ENCODE peak calls at places on chromosomes 3 and 15, in nine cellular contexts. Y is cardiac muscle cell; D is CD8-positive, alpha-beta T cell; L is mammary epithelial cell; K is kidney; G is hepatocyte; N is upper lobe of right lung; H is Peyer's patch; O is vagina. C is an unnamed sample. For H3K4me1, the result is how much of the 10 kb centered on the place peaks cover.

GRCh38 chr15:70517194-70517590 is 246.2 kb downstream of the UACA start:
- DNase-seq in K (no peak), N (no peak), G (no peak), L (no peak), D (no peak), Y (no peak), O (no peak), H (no peak), C (no peak)

GRCh38 chr3:125128861-125129501 is 73.2 kb upstream of the HEG1 start:
- DNase-seq in N (peak), Y (peak), O (no peak), K (no peak), D (no peak), L (peak), H (no peak), G (peak), C (no peak)

GRCh38 chr15:89139613-89140499 is 51.6 kb downstream of the ABHD2 start:
- DNase-seq in Y (peak), O (no peak), H (no peak), D (no peak), G (peak), L (no peak), N (no peak), K (no peak), C (no peak)

GRCh38 chr15:88690331-88690730 is 51.5 kb downstream of the ISG20 start:
- DNase-seq in O (peak), D (no peak), L (peak), N (no peak), G (no peak), H (no peak), K (no peak), Y (no peak), C (no peak)

GRCh38 chr3:101279765-101280385 is 40.5 kb downstream of the IMPG2 start:
- DNase-seq in K (no peak), G (no peak), N (no peak), H (no peak), O (no peak), Y (no peak), D (no peak), L (peak), C (no peak)

GRCh38 chr15:85691350-85692240 is 103.1 kb downstream of the KLHL25 start:
- DNase-seq in K (no peak), O (no peak), L (no peak), N (no peak), Y (no peak), G (no peak), H (no peak), D (no peak), C (peak)

GRCh38 chr3:130789678-130790340 is 43.2 kb upstream of the PIK3R4 start:
- DNase-seq in H (peak), N (no peak), Y (no peak), O (no peak), L (no peak), D (no peak), G (peak), K (no peak), C (no peak)

GRCh38 chr3:159634414-159634813 is 354.2 kb upstream of the IL12A start:
- DNase-seq in L (no peak), Y (no peak), O (no peak), N (no peak), G (no peak), H (no peak), D (no peak), K (no peak), C (no peak)

GRCh38 chr3:67033091-67033490 is 35.0 kb downstream of the KBTBD8 start:
- DNase-seq in Y (no peak), H (no peak), D (no peak), G (no peak), K (no peak), L (no peak), O (no peak), N (no peak), C (no peak)
- H3K4me3 ChIP-seq in Y (no peak), H (no peak), D (no peak), G (no peak), K (no peak), L (no peak), O (no peak), N (no peak), C (no peak)

DNA sequence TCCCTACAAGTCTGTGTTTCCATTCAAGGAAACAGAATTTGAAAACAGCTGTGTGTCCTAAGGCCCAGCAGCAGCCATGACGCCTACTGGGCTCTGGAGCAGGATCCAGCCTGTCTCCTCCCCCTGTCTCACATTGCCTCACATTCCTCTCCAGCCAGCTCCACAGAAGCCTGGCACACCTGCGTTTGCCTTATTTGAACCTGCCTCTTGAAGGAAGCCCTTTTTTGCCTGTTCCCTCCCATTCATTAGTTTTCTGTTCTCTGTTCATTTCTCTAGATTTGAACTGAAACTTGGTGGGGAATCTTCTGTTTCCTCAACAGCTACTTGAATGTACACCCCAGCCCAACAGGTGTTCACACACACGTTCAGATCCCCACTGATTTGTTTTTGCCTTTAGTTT is 890.5 kb downstream of the TUSC7 start:
- DNase-seq in K (no peak), D (no peak), L (no peak), G (no peak), N (peak), H (no peak), Y (no peak), O (no peak), C (peak)
- H3K4me1 ChIP-seq in K (under half), D (under half), L (under half), G (under half), N (under half), H (under half), Y (under half), O (under half), C (half or more)

GRCh38 chr3:190121061-190121765 is 516 bp upstream of the P3H2 start:
- DNase-seq in H (no peak), K (no peak), O (no peak), N (no peak), D (no peak), L (no peak), G (no peak), Y (no peak), C (no peak)
- H3K4me3 ChIP-seq in H (peak), K (peak), O (peak), N (peak), D (no peak), L (peak), G (no peak), Y (peak), C (peak)

DNA sequence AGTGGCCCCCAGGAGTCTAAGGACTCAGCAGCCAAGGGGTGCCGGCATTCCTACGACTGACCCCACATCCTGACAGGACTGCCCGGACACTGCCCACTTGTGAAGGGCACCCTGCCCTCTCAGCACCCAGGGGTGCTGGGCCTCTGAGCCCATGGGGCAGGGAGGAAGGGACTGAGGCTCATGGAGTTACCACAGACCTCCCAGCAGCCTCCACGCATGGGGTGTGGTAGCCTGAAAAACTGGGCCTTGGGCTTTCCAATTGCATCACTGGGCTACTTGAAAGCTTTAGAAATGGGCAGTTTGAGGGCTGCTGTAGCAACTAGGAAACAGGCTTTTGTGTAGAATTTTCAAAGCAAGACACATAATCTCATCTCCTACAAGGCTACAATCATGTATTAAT is 13.2 kb downstream of the TKT start:
- DNase-seq in K (no peak), L (no peak), D (no peak), Y (no peak), G (no peak), N (peak), O (no peak), H (no peak), C (no peak)
- H3K4me1 ChIP-seq in K (under half), L (under half), D (under half), Y (under half), G (under half), N (half or more), O (under half), H (under half), C (under half)

DNA sequence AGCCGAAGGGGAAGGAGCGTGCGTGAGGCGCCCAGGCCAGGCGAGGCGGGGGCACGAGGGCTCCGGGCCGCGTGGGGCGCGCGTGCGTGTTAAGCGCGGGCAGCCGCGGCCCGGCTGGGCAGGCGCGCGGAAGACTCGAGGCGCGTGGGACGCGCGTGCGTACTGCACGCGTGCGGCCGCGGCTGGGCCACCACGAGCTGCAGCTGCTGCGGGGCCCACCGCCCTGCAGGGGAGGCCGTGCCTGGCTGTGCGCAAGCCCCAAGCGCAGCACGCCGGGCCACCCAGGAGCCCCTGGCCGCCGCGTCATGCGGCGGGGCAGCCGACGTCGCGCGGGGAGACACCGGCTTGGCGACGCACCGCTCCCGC is 619 bp upstream of the TRIM71 start:
- DNase-seq in D (no peak), G (peak), O (no peak), L (no peak), H (no peak), Y (no peak), N (peak), K (no peak), C (no peak)
- H3K4me3 ChIP-seq in D (peak), G (peak), O (peak), L (no peak), H (peak), Y (peak), N (peak), K (peak), C (no peak)

DNA sequence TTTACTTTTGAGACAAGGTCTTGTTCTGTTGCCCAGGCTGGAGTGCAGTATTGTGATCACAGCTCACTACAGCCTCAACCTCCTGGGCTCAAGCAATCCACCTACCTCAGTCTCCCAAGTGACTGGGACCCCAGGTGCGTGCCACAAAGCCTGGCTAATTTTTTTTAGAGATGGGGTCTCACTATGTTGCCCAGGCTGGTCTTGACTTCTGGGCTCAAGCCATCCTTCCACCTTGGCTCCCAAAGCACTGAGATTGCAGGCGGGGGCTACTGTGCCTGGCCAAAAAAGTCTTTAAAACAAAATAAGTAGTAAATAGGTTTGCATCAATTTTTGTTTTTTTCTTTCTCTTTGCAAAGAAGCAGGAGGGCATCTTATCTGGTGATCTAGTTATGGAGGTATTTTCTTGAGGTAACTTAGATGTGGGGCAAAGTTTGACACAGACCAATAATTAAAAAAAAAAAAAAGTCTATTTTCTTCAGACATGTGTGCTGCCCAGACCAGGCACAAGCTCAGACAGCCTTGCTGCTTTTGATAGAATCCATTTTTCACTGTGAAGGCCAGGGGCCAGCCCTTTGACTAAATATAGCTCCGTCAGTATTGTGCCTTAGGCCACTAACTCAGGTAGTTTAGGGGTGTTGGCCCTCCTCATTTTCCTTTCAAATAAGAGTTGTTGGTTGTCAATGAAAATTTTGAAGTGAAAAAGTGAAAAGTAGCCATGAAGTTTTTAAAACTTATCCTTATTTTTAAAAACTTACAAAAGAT is 2.5 kb downstream of the ARL6IP5 start:
- DNase-seq in N (no peak), O (no peak), D (no peak), L (no peak), K (no peak), G (no peak), H (no peak), Y (no peak), C (peak)
- H3K4me1 ChIP-seq in N (half or more), O (half or more), D (half or more), L (half or more), K (under half), G (under half), H (under half), Y (half or more), C (half or more)

GRCh38 chr3:120446891-120447668 is 3.7 kb downstream of the FSTL1 start:
- DNase-seq in H (no peak), Y (no peak), G (no peak), K (no peak), O (no peak), N (no peak), D (no peak), L (no peak), C (no peak)

GRCh38 chr3:120442975-120443517 is 7.7 kb downstream of the FSTL1 start:
- DNase-seq in Y (no peak), G (no peak), L (no peak), K (no peak), O (no peak), N (no peak), H (no peak), D (no peak), C (no peak)

GRCh38 chr3:120448707-120449650 is 1.8 kb downstream of the FSTL1 start:
- DNase-seq in G (peak), L (peak), O (no peak), N (no peak), Y (peak), D (no peak), H (no peak), K (no peak), C (no peak)

GRCh38 chr3:120441776-120442175 is 9.0 kb downstream of the FSTL1 start:
- DNase-seq in G (no peak), O (no peak), K (no peak), N (no peak), L (no peak), Y (no peak), D (no peak), H (no peak), C (no peak)

GRCh38 chr3:120445654-120446053 is 5.1 kb downstream of the FSTL1 start:
- DNase-seq in N (no peak), O (no peak), D (no peak), H (no peak), G (no peak), L (no peak), K (no peak), Y (no peak), C (no peak)
- H3K4me3 ChIP-seq in N (no peak), O (no peak), D (no peak), H (no peak), G (no peak), L (no peak), K (no peak), Y (no peak), C (no peak)

GRCh38 chr3:4823385-4823784 is 155.9 kb upstream of the BHLHE40 start:
- DNase-seq in G (no peak), Y (no peak), K (no peak), L (no peak), O (no peak), H (no peak), N (no peak), D (no peak), C (no peak)
- H3K4me1 ChIP-seq in G (under half), Y (under half), K (under half), L (under half), O (under half), H (under half), N (under half), D (half or more), C (under half)

GRCh38 chr15:37111427-37111717 is 11.0 kb upstream of the MEIS2 start:
- DNase-seq in K (no peak), L (no peak), G (no peak), Y (no peak), N (no peak), O (no peak), D (no peak), H (no peak), C (no peak)
- H3K4me3 ChIP-seq in K (peak), L (no peak), G (peak), Y (peak), N (no peak), O (peak), D (no peak), H (no peak), C (no peak)

C was measured in MM.1S.